ENCODE peak calls at places on chromosomes 3 and 15, in six cellular contexts. C, M, I, X, R and H are unnamed samples.

GRCh38 chr15:57647071-57647790 is 55.5 kb downstream of the MYZAP start:
- DNase-seq in C (no peak), M (no peak), I (no peak), X (no peak), R (no peak), H (no peak)

GRCh38 chr3:159828542-159828943 is 160.1 kb upstream of the IL12A start:
- DNase-seq in C (peak; percentile 82), M (no peak), I (no peak), X (no peak), R (peak; percentile 73), H (no peak)

GRCh38 chr3:4471907-4472306 is 4.8 kb upstream of the SUMF1 start:
- DNase-seq in C (no peak), M (no peak), I (no peak), X (peak; percentile 85), R (no peak), H (no peak)

GRCh38 chr15:80861776-80862175 is 82.6 kb downstream of the CEMIP start:
- DNase-seq in C (no peak), M (no peak), I (no peak), X (no peak), R (no peak), H (no peak)

GRCh38 chr3:38984110-38984509 is 67.6 kb downstream of the SCN11A start:
- DNase-seq in C (no peak), M (no peak), I (no peak), X (no peak), R (no peak), H (no peak)

GRCh38 chr3:142940472-142940871 is 23.0 kb downstream of the PAQR9 start:
- DNase-seq in C (no peak), M (no peak), I (no peak), X (no peak), R (no peak), H (no peak)

GRCh38 chr15:71329509-71330260 is 214.4 kb downstream of the THSD4 start:
- DNase-seq in C (peak; percentile 36), M (no peak), I (no peak), X (no peak), R (no peak), H (no peak)

GRCh38 chr3:168288511-168289268 is 193.0 kb upstream of the GOLIM4 start:
- DNase-seq in C (no peak), M (no peak), I (no peak), X (no peak), R (peak; percentile 14), H (no peak)

GRCh38 chr3:152287898-152288576 is 19.3 kb downstream of the MBNL1 start:
- DNase-seq in C (no peak), M (no peak), I (no peak), X (no peak), R (no peak), H (no peak)

GRCh38 chr3:184349563-184350470 is 11.6 kb downstream of the CLCN2 start:
- DNase-seq in C (no peak), M (no peak), I (no peak), X (no peak), R (no peak), H (no peak)

GRCh38 chr3:195540031-195540430 is 3.1 kb downstream of the PPP1R2 start:
- DNase-seq in C (no peak), M (no peak), I (peak; percentile 64), X (no peak), R (no peak), H (no peak)

GRCh38 chr3:195549931-195550519 is 6.9 kb upstream of the PPP1R2 start:
- DNase-seq in C (no peak), M (no peak), I (peak; percentile 90), X (no peak), R (no peak), H (no peak)

GRCh38 chr15:75363786-75364185 is 4.6 kb downstream of the MAN2C1 start:
- DNase-seq in C (no peak), M (no peak), I (no peak), X (no peak), R (no peak), H (no peak)

GRCh38 chr3:22594990-22595389 is 608.1 kb upstream of the UBE2E2 start:
- DNase-seq in C (no peak), M (no peak), I (no peak), X (no peak), R (no peak), H (no peak)

GRCh38 chr3:425094-425493 is 228.5 kb downstream of the CHL1 start:
- DNase-seq in C (no peak), M (no peak), I (no peak), X (no peak), R (no peak), H (no peak)

GRCh38 chr15:41585140-41586047 is 26.4 kb downstream of the TYRO3 start:
- DNase-seq in C (peak; percentile 56), M (peak; percentile 52), I (peak; percentile 45), X (peak; percentile 69), R (peak; percentile 83), H (peak; percentile 42)

GRCh38 chr15:70526221-70526973 is 237.0 kb downstream of the UACA start:
- DNase-seq in C (peak; percentile 76), M (no peak), I (peak; percentile 60), X (no peak), R (no peak), H (no peak)

GRCh38 chr3:42216302-42216701 is 49.7 kb downstream of the CCK start:
- DNase-seq in C (no peak), M (no peak), I (no peak), X (no peak), R (no peak), H (no peak)

GRCh38 chr3:42472555-42472954 is 29.9 kb upstream of the VIPR1 start:
- DNase-seq in C (no peak), M (no peak), I (no peak), X (no peak), R (no peak), H (no peak)

GRCh38 chr3:177680442-177680821 is 483.1 kb upstream of the TBL1XR1 start:
- DNase-seq in C (no peak), M (no peak), I (no peak), X (no peak), R (no peak), H (no peak)

GRCh38 chr3:155946178-155946577 is 75.7 kb downstream of the GMPS start:
- DNase-seq in C (peak; percentile 86), M (no peak), I (no peak), X (no peak), R (no peak), H (no peak)

GRCh38 chr3:14289590-14290453 is 111.2 kb downstream of the LSM3 start:
- DNase-seq in C (peak; percentile 89), M (no peak), I (no peak), X (no peak), R (no peak), H (no peak)

GRCh38 chr3:126493731-126494130 is 18.0 kb upstream of the ZXDC start:
- DNase-seq in C (peak; percentile 3), M (no peak), I (peak; percentile 10), X (no peak), R (no peak), H (no peak)

GRCh38 chr3:155701882-155702465 is 42.9 kb downstream of the PLCH1 start:
- DNase-seq in C (peak; percentile 67), M (no peak), I (no peak), X (no peak), R (peak; percentile 90), H (peak; percentile 8)

GRCh38 chr3:167899090-167899489 is 163.6 kb downstream of the SERPINI1 start:
- DNase-seq in C (no peak), M (no peak), I (no peak), X (no peak), R (no peak), H (no peak)

GRCh38 chr15:52136471-52136993 is 24.0 kb upstream of the BCL2L10 start:
- DNase-seq in C (peak; percentile 20), M (no peak), I (no peak), X (no peak), R (no peak), H (no peak)

GRCh38 chr15:71532994-71533393 is 277.4 kb upstream of the NR2E3 start:
- DNase-seq in C (peak; percentile 6), M (peak; percentile 21), I (no peak), X (no peak), R (peak; percentile 75), H (no peak)

GRCh38 chr3:12194209-12194608 is 35.5 kb upstream of the TIMP4 start:
- DNase-seq in C (peak; percentile 89), M (no peak), I (peak; percentile 52), X (no peak), R (no peak), H (no peak)

GRCh38 chr15:37783290-37783689 is 151.2 kb upstream of the TMCO5A start:
- DNase-seq in C (no peak), M (no peak), I (no peak), X (no peak), R (peak; percentile 33), H (no peak)
- TF ChIP-seq CTCF in C (no peak), M (no peak), I (no peak), X (no peak), R (no peak), H (no peak)

DNA sequence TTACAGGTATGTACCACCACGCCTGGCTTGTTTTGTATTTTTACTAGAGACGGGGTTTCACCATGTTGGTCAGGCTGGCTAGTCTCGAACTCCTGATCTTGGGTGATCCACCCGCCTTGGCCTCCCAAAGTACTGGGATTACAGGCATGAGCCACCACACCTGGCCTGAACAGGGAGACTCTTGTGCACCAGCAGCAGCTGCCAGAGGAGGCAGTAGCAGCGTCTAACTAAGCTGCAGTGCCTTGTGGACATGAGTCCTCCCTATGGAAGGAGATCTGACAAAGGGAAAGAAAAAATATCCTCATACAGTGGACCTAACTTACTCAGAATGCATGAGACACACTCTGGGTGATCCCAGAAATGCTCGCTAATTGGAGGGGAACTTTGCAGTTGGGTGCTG is 36.8 kb upstream of the NEO1 start:
- DNase-seq in C (no peak), M (no peak), I (no peak), X (no peak), R (peak; percentile 32), H (no peak)
- TF ChIP-seq CTCF in C (no peak), M (no peak), I (no peak), X (no peak), R (peak; percentile 48), H (no peak)

GRCh38 chr3:138359549-138360271 is 11.3 kb downstream of the MRAS start:
- DNase-seq in C (no peak), M (no peak), I (no peak), X (no peak), R (no peak), H (no peak)
- TF ChIP-seq CTCF in C (no peak), M (no peak), I (no peak), X (no peak), R (no peak), H (no peak)

DNA sequence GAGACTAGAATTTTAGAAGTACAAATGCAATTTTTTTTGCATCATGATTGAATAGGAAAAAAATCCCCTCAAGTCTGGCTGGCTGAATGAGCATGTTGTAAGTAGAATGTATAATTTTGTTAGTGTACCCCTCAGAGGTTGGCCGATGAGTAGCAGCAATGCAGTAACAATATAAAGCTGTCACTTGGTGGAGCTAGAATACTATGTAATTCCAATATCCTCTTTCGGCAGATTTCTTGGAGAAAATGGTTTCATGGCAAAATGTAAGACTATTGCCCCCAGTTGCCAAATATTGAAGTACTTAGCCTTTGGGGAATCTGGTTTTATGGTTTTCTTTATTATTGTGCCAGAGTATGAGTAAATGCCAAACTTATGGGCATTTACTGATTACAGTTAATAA is 39.8 kb upstream of the SGO1 start:
- DNase-seq in C (peak; percentile 25), M (no peak), I (no peak), X (no peak), R (peak; percentile 79), H (no peak)
- TF ChIP-seq CTCF in C (peak; percentile 41), M (peak; percentile 23), I (no peak), X (peak; percentile 73), R (peak; percentile 73), H (peak; percentile 21)